ENCODE peak calls at places on chromosomes 13 and 19, in six cellular contexts. G, M, T, F, N and K are unnamed samples.

GRCh38 chr13:98267080-98267912 is 90.2 kb upstream of the RNF113B start:
- DNase-seq in G (no peak), M (no peak), T (peak), F (no peak), N (no peak), K (peak)

GRCh38 chr19:18915639-18916038 is 3.5 kb downstream of the COPE start:
- DNase-seq in G (no peak), M (no peak), T (peak), F (no peak), N (no peak), K (peak)

GRCh38 chr13:28425796-28426195 is 69.1 kb downstream of the FLT1 start:
- DNase-seq in G (no peak), M (no peak), T (no peak), F (no peak), N (no peak), K (no peak)

GRCh38 chr13:109735567-109735966 is 50.8 kb downstream of the IRS2 start:
- DNase-seq in G (no peak), M (peak), T (no peak), F (no peak), N (no peak), K (no peak)

GRCh38 chr13:41212881-41213280 is 18.5 kb upstream of the KBTBD7 start:
- DNase-seq in G (no peak), M (no peak), T (no peak), F (no peak), N (no peak), K (no peak)

GRCh38 chr13:60137911-60138570 is 25.7 kb downstream of the DIAPH3 start:
- DNase-seq in G (no peak), M (no peak), T (no peak), F (no peak), N (no peak), K (peak)

GRCh38 chr19:4678881-4679379 is 8.8 kb upstream of the MYDGF start:
- DNase-seq in G (no peak), M (no peak), T (no peak), F (no peak), N (no peak), K (peak)

GRCh38 chr13:113663934-113664333 is 3.1 kb upstream of the GRK1 start:
- DNase-seq in G (no peak), M (no peak), T (no peak), F (no peak), N (no peak), K (no peak)

GRCh38 chr19:16978156-16978555 is 48.5 kb downstream of the CPAMD8 start:
- DNase-seq in G (no peak), M (no peak), T (no peak), F (no peak), N (no peak), K (no peak)

GRCh38 chr13:37326319-37326718 is 220.9 kb upstream of the CSNK1A1L start:
- DNase-seq in G (no peak), M (no peak), T (no peak), F (no peak), N (no peak), K (no peak)

GRCh38 chr13:109715902-109716301 is 70.5 kb downstream of the IRS2 start:
- DNase-seq in G (peak), M (no peak), T (peak), F (no peak), N (no peak), K (no peak)

GRCh38 chr19:5392476-5392875 is 51.9 kb upstream of the PTPRS start:
- DNase-seq in G (no peak), M (no peak), T (no peak), F (no peak), N (no peak), K (no peak)

GRCh38 chr19:21934131-21934530 is 76.6 kb downstream of the ZNF208 start:
- DNase-seq in G (no peak), M (no peak), T (no peak), F (no peak), N (no peak), K (no peak)

GRCh38 chr19:7676854-7677253 is at the start of gene MCEMP1:
- DNase-seq in G (peak), M (no peak), T (no peak), F (no peak), N (no peak), K (no peak)

GRCh38 chr13:51806571-51806970 is 2.6 kb upstream of the DHRS12 start:
- DNase-seq in G (no peak), M (no peak), T (no peak), F (no peak), N (no peak), K (no peak)

GRCh38 chr13:42740753-42741152 is 40.6 kb upstream of the FAM216B start:
- DNase-seq in G (no peak), M (no peak), T (peak), F (no peak), N (no peak), K (no peak)

GRCh38 chr19:36604656-36605100 is 435 bp upstream of the ZNF382 start:
- DNase-seq in G (peak), M (no peak), T (peak), F (peak), N (peak), K (no peak)

GRCh38 chr13:24638096-24638495 is 42.1 kb upstream of the ATP12A start:
- DNase-seq in G (no peak), M (no peak), T (no peak), F (no peak), N (no peak), K (no peak)

GRCh38 chr13:23985846-23986245 is 88.5 kb upstream of the C1QTNF9B start:
- DNase-seq in G (no peak), M (no peak), T (no peak), F (no peak), N (no peak), K (no peak)

GRCh38 chr13:35720290-35720689 is 243.8 kb upstream of the MAB21L1 start:
- DNase-seq in G (no peak), M (no peak), T (no peak), F (no peak), N (no peak), K (no peak)

GRCh38 chr19:38417544-38418506 is 8.2 kb downstream of the RASGRP4 start:
- DNase-seq in G (peak), M (no peak), T (peak), F (no peak), N (peak), K (peak)

GRCh38 chr13:44128522-44128921 is 245.1 kb upstream of the SERP2 start:
- DNase-seq in G (no peak), M (no peak), T (no peak), F (no peak), N (no peak), K (no peak)

GRCh38 chr13:40123962-40124647 is 468.6 kb downstream of the COG6 start:
- DNase-seq in G (no peak), M (no peak), T (no peak), F (no peak), N (no peak), K (no peak)

GRCh38 chr19:31664096-31664495 is 314.9 kb upstream of the TSHZ3 start:
- DNase-seq in G (no peak), M (no peak), T (no peak), F (no peak), N (no peak), K (no peak)

GRCh38 chr13:72146816-72147215 is 279.8 kb upstream of the DACH1 start:
- DNase-seq in G (no peak), M (no peak), T (no peak), F (no peak), N (no peak), K (no peak)

GRCh38 chr13:96090240-96091101 is 564 bp downstream of the HS6ST3 start:
- DNase-seq in G (no peak), M (no peak), T (peak), F (no peak), N (no peak), K (peak)

GRCh38 chr19:46192990-46193650 is 36.4 kb upstream of the IGFL1 start:
- DNase-seq in G (peak), M (no peak), T (peak), F (no peak), N (no peak), K (peak)

GRCh38 chr13:110108348-110109139 is 198.4 kb downstream of the COL4A1 start:
- DNase-seq in G (peak), M (peak), T (peak), F (no peak), N (no peak), K (peak)

GRCh38 chr13:51325837-51326236 is 13.7 kb upstream of the SERPINE3 start:
- DNase-seq in G (no peak), M (no peak), T (no peak), F (no peak), N (no peak), K (no peak)

GRCh38 chr13:44967656-44968451 is 21.4 kb downstream of the NUFIP1 start:
- DNase-seq in G (no peak), M (peak), T (no peak), F (no peak), N (no peak), K (no peak)

GRCh38 chr19:33408116-33408515 is 34.6 kb downstream of the CEBPG start:
- DNase-seq in G (no peak), M (no peak), T (peak), F (no peak), N (no peak), K (no peak)

GRCh38 chr13:50299546-50300249 is 284.5 kb downstream of the KCNRG start:
- DNase-seq in G (no peak), M (peak), T (no peak), F (no peak), N (no peak), K (no peak)

GRCh38 chr13:75704942-75705320 is 68.8 kb downstream of the LMO7 start:
- DNase-seq in G (no peak), M (no peak), T (peak), F (no peak), N (no peak), K (no peak)

GRCh38 chr13:112740502-112741131 is 50.8 kb downstream of the ATP11A start:
- DNase-seq in G (no peak), M (no peak), T (peak), F (no peak), N (no peak), K (no peak)